ENCODE peak calls at places on chromosomes 4 and X, in five cellular contexts. One of them, this sample, is unnamed. For H3K4me1, the result is how much of the 10 kb centered on the place peaks cover.

GRCh38 chr4:102114118-102114630 is 231.1 kb downstream of the SLC39A8 start:
- DNase-seq in A549: no peak
- DNase-seq in transverse colon: no peak
- DNase-seq in IMR-90: no peak
- DNase-seq in endothelial cell of umbilical vein: peak
- DNase-seq in this sample: no peak

GRCh38 chr4:9735515-9735914 is 45.9 kb upstream of the DRD5 start:
- DNase-seq in A549: no peak
- DNase-seq in transverse colon: no peak
- DNase-seq in IMR-90: no peak
- DNase-seq in endothelial cell of umbilical vein: no peak
- DNase-seq in this sample: no peak

GRCh38 chr4:169174247-169174646 is 96.5 kb downstream of the SH3RF1 start:
- DNase-seq in transverse colon: no peak
- DNase-seq in A549: no peak
- DNase-seq in IMR-90: no peak
- DNase-seq in endothelial cell of umbilical vein: no peak
- DNase-seq in this sample: no peak

GRCh38 chr4:3519468-3520264 is 12.6 kb downstream of the LRPAP1 start:
- DNase-seq in A549: no peak
- DNase-seq in IMR-90: no peak
- DNase-seq in transverse colon: peak
- DNase-seq in endothelial cell of umbilical vein: no peak
- DNase-seq in this sample: no peak

GRCh38 chrX:108735087-108735679 is 1.2 kb downstream of the IRS4 start:
- DNase-seq in A549: peak
- DNase-seq in endothelial cell of umbilical vein: peak
- DNase-seq in IMR-90: no peak
- DNase-seq in transverse colon: no peak
- DNase-seq in this sample: no peak

GRCh38 chr4:25608644-25609043 is 47.0 kb upstream of the SLC34A2 start:
- DNase-seq in A549: no peak
- DNase-seq in transverse colon: no peak
- DNase-seq in IMR-90: no peak
- DNase-seq in endothelial cell of umbilical vein: no peak
- DNase-seq in this sample: no peak

GRCh38 chrX:54230440-54231148 is 47.5 kb upstream of the FAM120C start:
- DNase-seq in IMR-90: peak
- DNase-seq in A549: no peak
- DNase-seq in endothelial cell of umbilical vein: no peak
- DNase-seq in transverse colon: no peak
- DNase-seq in this sample: no peak

GRCh38 chr4:140754918-140755810 is 1.0 kb downstream of the TBC1D9 start:
- DNase-seq in endothelial cell of umbilical vein: peak
- DNase-seq in IMR-90: no peak
- DNase-seq in transverse colon: no peak
- DNase-seq in A549: no peak
- DNase-seq in this sample: no peak

GRCh38 chrX:15680401-15680800 is 15.8 kb upstream of the CLTRN start:
- DNase-seq in endothelial cell of umbilical vein: no peak
- DNase-seq in IMR-90: peak
- DNase-seq in A549: no peak
- DNase-seq in transverse colon: no peak
- DNase-seq in this sample: no peak

GRCh38 chrX:28303486-28303885 is 283.8 kb upstream of the IL1RAPL1 start:
- DNase-seq in A549: no peak
- DNase-seq in transverse colon: no peak
- DNase-seq in endothelial cell of umbilical vein: peak
- DNase-seq in IMR-90: no peak
- DNase-seq in this sample: no peak

GRCh38 chr4:83644677-83645639 is 109.0 kb downstream of the GPAT3 start:
- DNase-seq in endothelial cell of umbilical vein: peak
- DNase-seq in transverse colon: no peak
- DNase-seq in IMR-90: peak
- DNase-seq in A549: peak
- DNase-seq in this sample: no peak

GRCh38 chr4:158121203-158121586 is 51.6 kb downstream of the GASK1B start:
- DNase-seq in IMR-90: peak
- DNase-seq in endothelial cell of umbilical vein: no peak
- DNase-seq in A549: no peak
- DNase-seq in transverse colon: no peak
- DNase-seq in this sample: no peak

GRCh38 chrX:153944140-153944799 is at the start of gene RENBP:
- DNase-seq in IMR-90: no peak
- DNase-seq in endothelial cell of umbilical vein: no peak
- DNase-seq in A549: no peak
- DNase-seq in transverse colon: peak
- DNase-seq in this sample: no peak

GRCh38 chr4:172996571-172997216 is 171.9 kb upstream of the GALNT7 start:
- DNase-seq in A549: no peak
- DNase-seq in IMR-90: peak
- DNase-seq in endothelial cell of umbilical vein: peak
- DNase-seq in transverse colon: no peak
- DNase-seq in this sample: no peak

GRCh38 chr4:54378461-54378860 is 149.4 kb downstream of the PDGFRA start:
- DNase-seq in IMR-90: peak
- DNase-seq in A549: no peak
- DNase-seq in endothelial cell of umbilical vein: no peak
- DNase-seq in transverse colon: no peak
- DNase-seq in this sample: no peak

GRCh38 chr4:109728385-109728784 is 1.5 kb downstream of the PLA2G12A start:
- DNase-seq in IMR-90: no peak
- DNase-seq in A549: no peak
- DNase-seq in endothelial cell of umbilical vein: no peak
- DNase-seq in transverse colon: no peak
- DNase-seq in this sample: no peak

GRCh38 chr4:4818440-4819212 is 40.8 kb upstream of the MSX1 start:
- DNase-seq in IMR-90: no peak
- DNase-seq in A549: no peak
- DNase-seq in transverse colon: no peak
- DNase-seq in endothelial cell of umbilical vein: no peak
- DNase-seq in this sample: no peak

GRCh38 chr4:2621419-2621818 is 85.0 kb downstream of the FAM193A start:
- DNase-seq in IMR-90: no peak
- DNase-seq in endothelial cell of umbilical vein: no peak
- DNase-seq in A549: no peak
- DNase-seq in transverse colon: no peak
- DNase-seq in this sample: peak

GRCh38 chrX:70592091-70592490 is 147.5 kb downstream of the DLG3 start:
- DNase-seq in A549: peak
- DNase-seq in transverse colon: no peak
- DNase-seq in endothelial cell of umbilical vein: peak
- DNase-seq in IMR-90: peak
- DNase-seq in this sample: no peak

GRCh38 chrX:149760965-149761364 is 12.9 kb upstream of the HSFX1 start:
- DNase-seq in IMR-90: no peak
- DNase-seq in endothelial cell of umbilical vein: no peak
- DNase-seq in transverse colon: no peak
- DNase-seq in A549: no peak
- DNase-seq in this sample: no peak

GRCh38 chrX:20595928-20596550 is 329.3 kb upstream of the RPS6KA3 start:
- DNase-seq in transverse colon: no peak
- DNase-seq in A549: no peak
- DNase-seq in endothelial cell of umbilical vein: no peak
- DNase-seq in IMR-90: no peak
- DNase-seq in this sample: no peak

GRCh38 chrX:12702509-12703091 is 88.6 kb upstream of the PRPS2 start:
- DNase-seq in endothelial cell of umbilical vein: peak
- DNase-seq in A549: no peak
- DNase-seq in IMR-90: no peak
- DNase-seq in transverse colon: no peak
- DNase-seq in this sample: no peak

GRCh38 chrX:136767104-136767941 is 13.4 kb downstream of the ARHGEF6 start:
- DNase-seq in endothelial cell of umbilical vein: peak
- DNase-seq in IMR-90: peak
- DNase-seq in A549: peak
- DNase-seq in transverse colon: peak
- DNase-seq in this sample: no peak

GRCh38 chr4:734075-734474 is 28.4 kb downstream of the PCGF3 start:
- DNase-seq in transverse colon: no peak
- DNase-seq in endothelial cell of umbilical vein: no peak
- DNase-seq in A549: no peak
- DNase-seq in IMR-90: no peak
- DNase-seq in this sample: no peak

GRCh38 chr4:156763511-156763910 is 208.1 kb downstream of the PDGFC start:
- DNase-seq in endothelial cell of umbilical vein: peak
- DNase-seq in transverse colon: no peak
- DNase-seq in A549: no peak
- DNase-seq in IMR-90: peak
- DNase-seq in this sample: no peak

GRCh38 chr4:156766846-156767245 is 204.8 kb downstream of the PDGFC start:
- DNase-seq in A549: no peak
- DNase-seq in IMR-90: peak
- DNase-seq in transverse colon: no peak
- DNase-seq in endothelial cell of umbilical vein: no peak
- DNase-seq in this sample: no peak

GRCh38 chr4:156764145-156764544 is 207.5 kb downstream of the PDGFC start:
- DNase-seq in endothelial cell of umbilical vein: no peak
- DNase-seq in transverse colon: no peak
- DNase-seq in A549: no peak
- DNase-seq in IMR-90: no peak
- DNase-seq in this sample: no peak

GRCh38 chr4:156764846-156765245 is 206.8 kb downstream of the PDGFC start:
- DNase-seq in transverse colon: no peak
- DNase-seq in endothelial cell of umbilical vein: no peak
- DNase-seq in IMR-90: no peak
- DNase-seq in A549: no peak
- DNase-seq in this sample: no peak

GRCh38 chr4:156765277-156765676 is 206.3 kb downstream of the PDGFC start:
- DNase-seq in A549: no peak
- DNase-seq in endothelial cell of umbilical vein: no peak
- DNase-seq in transverse colon: no peak
- DNase-seq in IMR-90: peak
- DNase-seq in this sample: no peak
- H3K4me1 ChIP-seq in A549: under half
- H3K4me1 ChIP-seq in endothelial cell of umbilical vein: under half
- H3K4me1 ChIP-seq in transverse colon: under half
- H3K4me1 ChIP-seq in IMR-90: under half
- H3K4me1 ChIP-seq in this sample: under half

GRCh38 chr4:26806331-26806730 is 54.3 kb upstream of the STIM2 start:
- DNase-seq in A549: no peak
- DNase-seq in transverse colon: no peak
- DNase-seq in endothelial cell of umbilical vein: no peak
- DNase-seq in IMR-90: peak
- DNase-seq in this sample: no peak

GRCh38 chr4:26803462-26803861 is 57.2 kb upstream of the STIM2 start:
- DNase-seq in IMR-90: no peak
- DNase-seq in transverse colon: no peak
- DNase-seq in A549: no peak
- DNase-seq in endothelial cell of umbilical vein: no peak
- DNase-seq in this sample: no peak

GRCh38 chr4:26802790-26803189 is 57.9 kb upstream of the STIM2 start:
- DNase-seq in A549: no peak
- DNase-seq in IMR-90: no peak
- DNase-seq in endothelial cell of umbilical vein: no peak
- DNase-seq in transverse colon: no peak
- DNase-seq in this sample: no peak

GRCh38 chr4:26804451-26804850 is 56.2 kb upstream of the STIM2 start:
- DNase-seq in endothelial cell of umbilical vein: no peak
- DNase-seq in IMR-90: no peak
- DNase-seq in transverse colon: no peak
- DNase-seq in A549: no peak
- DNase-seq in this sample: no peak

GRCh38 chr4:26804876-26805275 is 55.8 kb upstream of the STIM2 start:
- DNase-seq in IMR-90: no peak
- DNase-seq in transverse colon: no peak
- DNase-seq in endothelial cell of umbilical vein: no peak
- DNase-seq in A549: no peak
- DNase-seq in this sample: no peak
- H3K4me3 ChIP-seq in IMR-90: no peak
- H3K4me3 ChIP-seq in transverse colon: no peak
- H3K4me3 ChIP-seq in endothelial cell of umbilical vein: no peak
- H3K4me3 ChIP-seq in A549: no peak
- H3K4me3 ChIP-seq in this sample: no peak

DNA sequence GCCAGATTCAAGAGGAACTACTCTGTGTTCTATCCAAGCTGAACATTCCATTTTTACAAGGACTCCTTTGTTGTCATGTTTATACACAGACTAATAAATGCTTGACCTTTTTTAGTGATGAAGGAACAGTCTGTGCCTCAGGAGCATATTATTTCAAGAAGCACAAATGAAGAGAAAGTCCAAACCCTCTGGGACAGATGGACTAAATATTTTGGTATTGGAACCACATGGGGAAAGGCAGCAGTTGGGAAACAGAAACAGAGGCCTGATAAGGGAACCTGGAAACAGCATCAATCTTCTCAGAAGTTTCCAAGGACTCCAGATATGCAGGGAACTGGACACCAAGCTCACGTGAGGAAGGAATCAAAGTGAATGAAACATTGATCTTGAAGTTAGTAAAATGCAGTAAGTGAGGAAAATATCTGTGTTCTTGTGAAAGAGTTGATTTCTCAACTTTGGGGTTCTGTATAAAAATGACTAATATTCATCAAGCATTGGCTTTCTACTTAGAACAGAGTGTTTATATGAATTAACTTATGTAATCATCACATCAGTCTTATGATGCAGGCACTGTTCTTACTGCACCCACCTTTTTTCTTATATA is 149.0 kb upstream of the JADE1 start:
- DNase-seq in endothelial cell of umbilical vein: no peak
- DNase-seq in IMR-90: peak
- DNase-seq in A549: no peak
- DNase-seq in transverse colon: no peak
- DNase-seq in this sample: no peak
- H3K4me1 ChIP-seq in endothelial cell of umbilical vein: under half
- H3K4me1 ChIP-seq in IMR-90: under half
- H3K4me1 ChIP-seq in A549: under half
- H3K4me1 ChIP-seq in transverse colon: under half
- H3K4me1 ChIP-seq in this sample: under half

DNA sequence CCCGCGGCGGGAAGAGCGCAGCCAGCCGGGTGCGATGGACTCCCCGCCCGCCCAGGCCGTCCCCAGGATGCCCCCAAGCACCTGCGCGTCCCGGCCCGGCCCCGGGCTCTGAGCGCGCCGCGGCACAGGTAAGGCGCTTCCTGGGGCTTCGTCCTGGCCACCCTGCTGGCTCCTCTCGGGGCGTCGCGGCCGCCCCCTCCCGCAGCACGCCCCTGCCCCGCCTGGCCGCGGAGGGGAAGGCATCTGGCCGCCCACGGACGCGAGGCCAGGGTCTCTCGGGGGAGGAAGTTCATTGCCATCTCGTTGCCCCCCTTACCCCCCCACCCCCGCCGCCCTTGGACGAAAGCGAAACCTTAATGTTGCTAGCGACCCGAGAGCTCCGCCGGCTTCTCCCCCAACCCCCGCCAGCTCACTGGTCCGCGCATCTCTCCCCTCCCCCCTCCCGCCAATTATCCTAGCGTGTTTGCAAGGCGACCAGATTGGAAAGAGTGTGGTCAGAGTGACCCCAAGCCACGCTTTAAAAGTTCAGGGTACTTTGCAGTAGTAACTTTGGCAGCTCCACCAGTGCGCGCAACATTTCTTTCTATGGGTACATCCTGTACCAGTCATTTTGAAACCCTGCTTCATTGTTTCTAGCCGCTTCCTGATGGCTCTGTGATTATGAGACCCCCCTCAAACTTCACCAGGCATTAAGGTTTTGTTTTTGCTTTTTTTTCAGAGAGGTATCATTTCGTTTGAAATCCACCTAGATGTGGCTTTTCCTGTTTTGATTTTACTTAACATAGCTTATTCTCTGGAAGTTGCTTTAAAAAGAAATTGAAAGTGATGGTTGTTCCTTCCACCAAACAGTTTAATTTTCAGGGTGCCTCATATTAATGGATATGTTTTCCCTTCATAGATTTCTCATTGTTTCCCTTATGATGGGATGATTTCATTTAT is 606 bp downstream of the TBC1D1 start:
- DNase-seq in endothelial cell of umbilical vein: peak
- DNase-seq in IMR-90: peak
- DNase-seq in transverse colon: peak
- DNase-seq in A549: peak
- DNase-seq in this sample: peak
- H3K4me3 ChIP-seq in endothelial cell of umbilical vein: peak
- H3K4me3 ChIP-seq in IMR-90: peak
- H3K4me3 ChIP-seq in transverse colon: peak
- H3K4me3 ChIP-seq in A549: peak
- H3K4me3 ChIP-seq in this sample: peak

This sample was measured in Caco-2.